ENCODE peak calls at places on chromosomes 4 and X, in five cellular contexts. B, A, C, L and K are unnamed samples.

GRCh38 chr4:24279492-24279891 is 304.9 kb downstream of the DHX15 start:
- DNase-seq in B (no peak), A (no peak), C (no peak), L (no peak), K (no peak)

GRCh38 chr4:1445716-1446445 is 39.6 kb upstream of the NKX1-1 start:
- DNase-seq in B (no peak), C (no peak), A (peak; percentile 1), L (no peak), K (no peak)

GRCh38 chr4:37322122-37322521 is 77.6 kb downstream of the NWD2 start:
- DNase-seq in L (no peak), C (no peak), A (no peak), B (no peak), K (no peak)

GRCh38 chr4:26197018-26197779 is 123.6 kb upstream of the RBPJ start:
- DNase-seq in C (no peak), L (no peak), B (peak; percentile 89), A (no peak), K (peak; percentile 98)

GRCh38 chrX:33725556-33726232 is 406.4 kb downstream of the FAM47A start:
- DNase-seq in B (no peak), C (no peak), A (no peak), L (peak; percentile 39), K (no peak)

GRCh38 chr4:177427097-177427665 is 15.1 kb downstream of the AGA start:
- DNase-seq in C (no peak), L (no peak), A (no peak), B (no peak), K (no peak)

GRCh38 chr4:124631760-124632159 is 80.8 kb downstream of the ANKRD50 start:
- DNase-seq in C (no peak), L (no peak), B (no peak), A (peak; percentile 46), K (peak; percentile 96)

GRCh38 chr4:89351201-89351600 is 43.6 kb upstream of the GPRIN3 start:
- DNase-seq in C (no peak), A (no peak), L (no peak), B (no peak), K (no peak)

DNA sequence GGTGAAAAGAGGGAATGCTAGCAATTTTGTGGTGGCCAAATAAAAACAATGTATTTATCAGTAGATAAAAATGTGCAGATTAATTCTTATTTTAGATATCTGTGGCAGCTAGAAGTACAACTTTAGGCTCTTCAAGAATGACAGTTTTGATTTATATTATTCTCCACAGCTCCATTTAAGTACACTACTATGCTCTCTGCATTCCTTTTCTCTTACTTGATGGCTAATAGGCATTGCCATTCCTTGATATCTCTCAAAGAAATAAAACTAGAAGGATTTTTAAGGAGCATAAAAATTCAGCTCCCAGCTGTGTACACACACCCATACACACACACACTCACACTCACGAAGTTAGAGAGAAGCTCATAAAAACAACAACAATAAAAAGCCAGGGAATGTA is 59.4 kb upstream of the H2AZ1 start:
- DNase-seq in B (no peak), L (no peak), A (no peak), C (no peak), K (no peak)
- TF ChIP-seq SP1 in B (no peak), L (no peak), A (no peak), C (no peak), K (no peak)

GRCh38 chrX:132483523-132483922 is 5.3 kb downstream of the MBNL3 start:
- DNase-seq in L (no peak), A (no peak), C (peak; percentile 81), B (no peak), K (no peak)

GRCh38 chrX:132482632-132483031 is 6.2 kb downstream of the MBNL3 start:
- DNase-seq in L (no peak), C (peak; percentile 83), B (no peak), A (no peak), K (no peak)

GRCh38 chrX:132481449-132481848 is 7.4 kb downstream of the MBNL3 start:
- DNase-seq in C (no peak), B (no peak), L (no peak), A (no peak), K (no peak)

GRCh38 chrX:132480581-132481203 is 8.1 kb downstream of the MBNL3 start:
- DNase-seq in A (no peak), L (no peak), C (peak; percentile 82), B (peak; percentile 55), K (no peak)

GRCh38 chrX:132483951-132484350 is 4.9 kb downstream of the MBNL3 start:
- DNase-seq in A (no peak), C (no peak), L (no peak), B (no peak), K (no peak)
- H3K27ac ChIP-seq in A (no peak overlapping the region), C (peak overlapping the region; percentile 94), L (no peak overlapping the region), B (peak overlapping the region; percentile 7), K (no peak overlapping the region)

GRCh38 chr4:49000806-49001205 is 14.7 kb downstream of the CWH43 start:
- DNase-seq in A (no peak), C (no peak), L (no peak), B (no peak), K (no peak)
- H3K4me3 ChIP-seq in A (no peak overlapping the region), C (no peak overlapping the region), L (no peak overlapping the region), B (no peak overlapping the region), K (no peak overlapping the region)

GRCh38 chrX:53538781-53539180 is 104.6 kb upstream of the HSD17B10 start:
- DNase-seq in A (no peak), C (no peak), B (no peak), L (no peak), K (no peak)
- TF ChIP-seq SP1 in A (no peak), C (no peak), B (no peak), L (no peak), K (no peak)

GRCh38 chr4:152117501-152117900 is 356.7 kb upstream of the GATB start:
- DNase-seq in B (no peak), A (no peak), C (no peak), L (no peak), K (no peak)

GRCh38 chr4:152117054-152117453 is 356.2 kb upstream of the GATB start:
- DNase-seq in L (no peak), A (no peak), B (no peak), C (no peak), K (no peak)

GRCh38 chr4:152118819-152119553 is 358.2 kb upstream of the GATB start:
- DNase-seq in A (no peak), B (no peak), C (no peak), L (no peak), K (no peak)

GRCh38 chr4:152115794-152116193 is 355.0 kb upstream of the GATB start:
- DNase-seq in C (no peak), A (no peak), L (no peak), B (no peak), K (no peak)

GRCh38 chr4:152118108-152118507 is 357.3 kb upstream of the GATB start:
- DNase-seq in B (no peak), A (no peak), L (no peak), C (no peak), K (no peak)
- H3K27ac ChIP-seq in B (no peak overlapping the region), A (no peak overlapping the region), L (no peak overlapping the region), C (no peak overlapping the region), K (no peak overlapping the region)

GRCh38 chr4:107826427-107826980 is 1.8 kb downstream of the SGMS2 start:
- DNase-seq in A (no peak), L (no peak), C (no peak), B (no peak), K (no peak)
- H3K4me3 ChIP-seq in A (no peak overlapping the region), L (no peak overlapping the region), C (peak overlapping the region; percentile 52), B (no peak overlapping the region), K (no peak overlapping the region)

GRCh38 chr4:176309046-176309445 is 10.7 kb upstream of the SPCS3 start:
- DNase-seq in L (no peak), A (no peak), B (no peak), C (no peak), K (no peak)

GRCh38 chr4:176309772-176310171 is 10.0 kb upstream of the SPCS3 start:
- DNase-seq in L (no peak), B (no peak), C (no peak), A (no peak), K (no peak)

GRCh38 chr4:176319237-176319703 is 496 bp upstream of the SPCS3 start:
- DNase-seq in B (no peak), L (no peak), A (no peak), C (no peak), K (no peak)

GRCh38 chr4:176308441-176308840 is 11.3 kb upstream of the SPCS3 start:
- DNase-seq in A (no peak), B (no peak), L (no peak), C (no peak), K (no peak)

DNA sequence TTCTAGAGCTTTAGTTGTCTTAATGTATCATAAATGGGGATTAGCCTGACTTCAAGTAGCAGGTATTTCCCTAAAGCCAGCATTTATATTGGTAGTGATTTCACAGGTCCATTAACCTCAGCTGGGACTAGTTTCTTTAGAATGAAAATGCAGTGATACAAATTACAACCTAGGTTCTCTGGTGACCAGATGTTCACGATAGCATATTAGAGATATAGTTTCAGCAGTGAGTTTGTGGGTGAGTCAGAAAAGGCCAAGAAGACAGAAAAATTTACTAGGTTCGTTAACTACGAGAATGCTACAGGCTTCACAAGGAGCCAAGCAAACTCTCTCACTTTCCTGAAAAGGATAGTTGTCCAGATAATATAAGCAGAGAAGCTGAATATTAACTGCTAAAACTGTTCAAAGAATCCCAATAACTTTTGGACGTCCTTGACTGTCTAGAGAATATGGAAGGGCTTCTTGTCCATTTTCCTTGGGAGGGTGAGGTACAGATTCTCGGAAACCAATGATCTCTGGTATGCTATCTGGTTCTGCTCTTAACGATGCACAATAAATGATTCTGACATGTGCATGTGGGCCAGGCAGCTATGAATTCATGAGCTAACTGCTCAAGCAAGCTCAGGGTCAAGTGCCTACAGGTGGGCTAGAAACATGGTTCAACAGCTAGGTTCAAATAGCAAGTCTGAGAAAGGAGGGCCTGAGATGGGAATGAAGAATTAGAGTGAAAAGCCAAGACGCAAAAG is 6.0 kb upstream of the SPCS3 start:
- DNase-seq in A (no peak), B (no peak), C (no peak), L (no peak), K (no peak)
- TF ChIP-seq SP1 in A (no peak), B (no peak), C (no peak), L (no peak), K (no peak)

DNA sequence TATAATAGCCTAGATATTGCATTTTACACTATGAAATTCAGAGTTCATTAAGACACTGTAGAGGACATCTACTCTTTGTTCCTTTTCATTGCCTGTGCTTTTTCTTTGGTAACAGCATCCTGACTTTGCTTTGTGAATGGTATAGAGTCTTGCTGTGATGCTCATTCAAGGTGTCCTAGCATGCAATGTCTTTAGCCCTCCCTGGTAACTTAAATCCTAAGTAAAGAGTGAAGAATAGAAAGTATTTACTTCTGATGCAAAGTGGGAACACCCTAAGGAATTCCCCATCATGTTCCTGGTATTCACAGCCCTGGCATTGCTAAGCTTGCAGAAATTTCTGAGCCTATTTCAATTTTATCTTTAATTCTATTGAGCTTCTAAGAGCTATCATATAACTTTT is 400.1 kb downstream of the FAT4 start:
- DNase-seq in L (no peak), C (no peak), B (no peak), A (no peak), K (no peak)
- H3K27ac ChIP-seq in L (no peak overlapping the region), C (no peak overlapping the region), B (no peak overlapping the region), A (no peak overlapping the region), K (no peak overlapping the region)

DNA sequence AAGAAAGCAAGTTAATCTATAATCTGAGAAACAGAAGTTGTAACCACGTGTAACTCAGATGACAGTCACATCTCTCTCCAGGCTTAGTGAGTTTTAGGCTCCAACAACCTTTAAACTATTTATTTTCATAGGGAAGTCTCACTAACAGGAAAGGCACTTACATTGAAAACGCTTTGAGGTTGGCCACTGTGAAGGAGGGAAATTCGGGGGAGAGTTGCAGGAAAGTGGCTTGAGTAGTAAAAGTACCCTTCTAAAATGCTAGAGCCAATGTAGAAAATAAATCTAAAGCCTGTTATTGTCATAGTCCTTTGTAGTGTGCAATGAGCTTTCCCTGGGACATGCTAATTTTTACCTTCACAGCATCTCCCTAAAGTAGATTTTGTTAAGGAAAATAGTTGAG is 995 bp upstream of the NFXL1 start:
- DNase-seq in A (no peak), C (no peak), L (no peak), B (no peak), K (no peak)
- H3K4me3 ChIP-seq in A (peak overlapping the region; percentile 89), C (peak overlapping the region; percentile 80), L (no peak overlapping the region), B (peak overlapping the region; percentile 78), K (no peak overlapping the region)